ENCODE peak calls at places on chromosomes 1 and 21, in eight cellular contexts. One of them, this sample, is unnamed.

GRCh38 chr1:173856014-173856413 is 11.8 kb downstream of the GAS5 start:
- DNase-seq in HuH-7: no peak
- DNase-seq in LoVo: no peak
- DNase-seq in MCF 10A: no peak
- DNase-seq in HT1080: no peak
- DNase-seq in T-cell: no peak
- DNase-seq in epithelial cell of prostate: no peak
- DNase-seq in fibroblast of lung: no peak
- DNase-seq in this sample: no peak

GRCh38 chr1:36224537-36225297 is 474 bp downstream of the THRAP3 start:
- DNase-seq in HuH-7: peak
- DNase-seq in LoVo: peak
- DNase-seq in MCF 10A: peak
- DNase-seq in HT1080: peak
- DNase-seq in T-cell: no peak
- DNase-seq in epithelial cell of prostate: no peak
- DNase-seq in fibroblast of lung: peak
- DNase-seq in this sample: peak

GRCh38 chr1:91129458-91129857 is 107.6 kb upstream of the ZNF644 start:
- DNase-seq in HuH-7: no peak
- DNase-seq in LoVo: no peak
- DNase-seq in MCF 10A: no peak
- DNase-seq in HT1080: no peak
- DNase-seq in T-cell: no peak
- DNase-seq in epithelial cell of prostate: no peak
- DNase-seq in fibroblast of lung: no peak
- DNase-seq in this sample: no peak

GRCh38 chr1:25033828-25034451 is 103.9 kb upstream of the RUNX3 start:
- DNase-seq in HuH-7: no peak
- DNase-seq in LoVo: no peak
- DNase-seq in MCF 10A: no peak
- DNase-seq in HT1080: no peak
- DNase-seq in T-cell: no peak
- DNase-seq in epithelial cell of prostate: no peak
- DNase-seq in fibroblast of lung: no peak
- DNase-seq in this sample: no peak

GRCh38 chr1:22754106-22754768 is 43.6 kb downstream of the EPHB2 start:
- DNase-seq in HuH-7: no peak
- DNase-seq in LoVo: no peak
- DNase-seq in MCF 10A: no peak
- DNase-seq in HT1080: peak
- DNase-seq in T-cell: no peak
- DNase-seq in epithelial cell of prostate: no peak
- DNase-seq in fibroblast of lung: peak
- DNase-seq in this sample: no peak

GRCh38 chr1:226548281-226549093 is at the start of gene STUM:
- DNase-seq in HuH-7: peak
- DNase-seq in LoVo: peak
- DNase-seq in MCF 10A: no peak
- DNase-seq in HT1080: no peak
- DNase-seq in T-cell: no peak
- DNase-seq in epithelial cell of prostate: no peak
- DNase-seq in fibroblast of lung: peak
- DNase-seq in this sample: no peak

GRCh38 chr1:206507395-206508129 is at the start of gene RASSF5:
- DNase-seq in HuH-7: peak
- DNase-seq in LoVo: peak
- DNase-seq in MCF 10A: peak
- DNase-seq in HT1080: no peak
- DNase-seq in T-cell: peak
- DNase-seq in epithelial cell of prostate: no peak
- DNase-seq in fibroblast of lung: peak
- DNase-seq in this sample: no peak

GRCh38 chr1:113242481-113242880 is 147.8 kb upstream of the MAGI3 start:
- DNase-seq in HuH-7: no peak
- DNase-seq in LoVo: peak
- DNase-seq in MCF 10A: peak
- DNase-seq in HT1080: no peak
- DNase-seq in T-cell: no peak
- DNase-seq in epithelial cell of prostate: no peak
- DNase-seq in fibroblast of lung: no peak
- DNase-seq in this sample: no peak

GRCh38 chr1:197178998-197179397 is 32.5 kb upstream of the ASPM start:
- DNase-seq in HuH-7: no peak
- DNase-seq in LoVo: no peak
- DNase-seq in MCF 10A: peak
- DNase-seq in HT1080: peak
- DNase-seq in T-cell: no peak
- DNase-seq in epithelial cell of prostate: no peak
- DNase-seq in fibroblast of lung: peak
- DNase-seq in this sample: no peak

GRCh38 chr21:36422279-36423098 is 37.3 kb downstream of the CHAF1B start:
- DNase-seq in HuH-7: peak
- DNase-seq in LoVo: peak
- DNase-seq in MCF 10A: peak
- DNase-seq in HT1080: peak
- DNase-seq in T-cell: no peak
- DNase-seq in epithelial cell of prostate: no peak
- DNase-seq in fibroblast of lung: peak
- DNase-seq in this sample: no peak

GRCh38 chr1:101027194-101027772 is 1.7 kb upstream of the DPH5 start:
- DNase-seq in HuH-7: no peak
- DNase-seq in LoVo: no peak
- DNase-seq in MCF 10A: no peak
- DNase-seq in HT1080: no peak
- DNase-seq in T-cell: no peak
- DNase-seq in epithelial cell of prostate: no peak
- DNase-seq in fibroblast of lung: no peak
- DNase-seq in this sample: no peak

GRCh38 chr1:39615086-39615662 is 24.3 kb downstream of the HEYL start:
- DNase-seq in HuH-7: no peak
- DNase-seq in LoVo: no peak
- DNase-seq in MCF 10A: no peak
- DNase-seq in HT1080: no peak
- DNase-seq in T-cell: no peak
- DNase-seq in epithelial cell of prostate: no peak
- DNase-seq in fibroblast of lung: no peak
- DNase-seq in this sample: no peak

GRCh38 chr1:230682882-230683610 is 30.9 kb downstream of the AGT start:
- DNase-seq in HuH-7: no peak
- DNase-seq in LoVo: no peak
- DNase-seq in MCF 10A: peak
- DNase-seq in HT1080: peak
- DNase-seq in T-cell: no peak
- DNase-seq in epithelial cell of prostate: peak
- DNase-seq in fibroblast of lung: peak
- DNase-seq in this sample: no peak

GRCh38 chr1:201655243-201655642 is 116.3 kb downstream of the NAV1 start:
- DNase-seq in HuH-7: no peak
- DNase-seq in LoVo: no peak
- DNase-seq in MCF 10A: no peak
- DNase-seq in HT1080: no peak
- DNase-seq in T-cell: no peak
- DNase-seq in epithelial cell of prostate: no peak
- DNase-seq in fibroblast of lung: peak
- DNase-seq in this sample: no peak

GRCh38 chr1:1137256-1138045 is 21.6 kb upstream of the C1orf159 start:
- DNase-seq in HuH-7: no peak
- DNase-seq in LoVo: no peak
- DNase-seq in MCF 10A: no peak
- DNase-seq in HT1080: no peak
- DNase-seq in T-cell: peak
- DNase-seq in epithelial cell of prostate: no peak
- DNase-seq in fibroblast of lung: no peak
- DNase-seq in this sample: no peak

GRCh38 chr21:44687671-44688070 is 5.7 kb upstream of the KRTAP12-1 start:
- DNase-seq in HuH-7: no peak
- DNase-seq in LoVo: no peak
- DNase-seq in MCF 10A: no peak
- DNase-seq in HT1080: no peak
- DNase-seq in T-cell: no peak
- DNase-seq in epithelial cell of prostate: no peak
- DNase-seq in fibroblast of lung: no peak
- DNase-seq in this sample: no peak

GRCh38 chr1:227894831-227895451 is 52.8 kb downstream of the WNT9A start:
- DNase-seq in HuH-7: no peak
- DNase-seq in LoVo: no peak
- DNase-seq in MCF 10A: no peak
- DNase-seq in HT1080: no peak
- DNase-seq in T-cell: no peak
- DNase-seq in epithelial cell of prostate: no peak
- DNase-seq in fibroblast of lung: no peak
- DNase-seq in this sample: no peak

GRCh38 chr1:156895927-156896326 is 2.4 kb downstream of the PEAR1 start:
- DNase-seq in HuH-7: no peak
- DNase-seq in LoVo: no peak
- DNase-seq in MCF 10A: no peak
- DNase-seq in HT1080: no peak
- DNase-seq in T-cell: no peak
- DNase-seq in epithelial cell of prostate: no peak
- DNase-seq in fibroblast of lung: peak
- DNase-seq in this sample: no peak

GRCh38 chr1:1079408-1080121 is 5.5 kb upstream of the RNF223 start:
- DNase-seq in HuH-7: peak
- DNase-seq in LoVo: peak
- DNase-seq in MCF 10A: peak
- DNase-seq in HT1080: peak
- DNase-seq in T-cell: no peak
- DNase-seq in epithelial cell of prostate: no peak
- DNase-seq in fibroblast of lung: peak
- DNase-seq in this sample: peak

GRCh38 chr21:37372127-37372731 is 5.7 kb downstream of the DYRK1A start:
- DNase-seq in HuH-7: no peak
- DNase-seq in LoVo: no peak
- DNase-seq in MCF 10A: no peak
- DNase-seq in HT1080: no peak
- DNase-seq in T-cell: no peak
- DNase-seq in epithelial cell of prostate: no peak
- DNase-seq in fibroblast of lung: no peak
- DNase-seq in this sample: no peak

GRCh38 chr1:228162286-228163003 is 3.2 kb upstream of the IBA57 start:
- DNase-seq in HuH-7: no peak
- DNase-seq in LoVo: no peak
- DNase-seq in MCF 10A: peak
- DNase-seq in HT1080: no peak
- DNase-seq in T-cell: no peak
- DNase-seq in epithelial cell of prostate: no peak
- DNase-seq in fibroblast of lung: peak
- DNase-seq in this sample: no peak

GRCh38 chr1:213163278-213163711 is 112.3 kb downstream of the RPS6KC1 start:
- DNase-seq in HuH-7: no peak
- DNase-seq in LoVo: no peak
- DNase-seq in MCF 10A: no peak
- DNase-seq in HT1080: no peak
- DNase-seq in T-cell: no peak
- DNase-seq in epithelial cell of prostate: no peak
- DNase-seq in fibroblast of lung: peak
- DNase-seq in this sample: no peak

GRCh38 chr1:220810179-220810653 is 23.5 kb downstream of the MTARC1 start:
- DNase-seq in HuH-7: peak
- DNase-seq in LoVo: peak
- DNase-seq in MCF 10A: peak
- DNase-seq in HT1080: peak
- DNase-seq in T-cell: peak
- DNase-seq in epithelial cell of prostate: no peak
- DNase-seq in fibroblast of lung: peak
- DNase-seq in this sample: peak

GRCh38 chr1:193553562-193553961 is 367.1 kb upstream of the B3GALT2 start:
- DNase-seq in HuH-7: no peak
- DNase-seq in LoVo: peak
- DNase-seq in MCF 10A: no peak
- DNase-seq in HT1080: no peak
- DNase-seq in T-cell: no peak
- DNase-seq in epithelial cell of prostate: no peak
- DNase-seq in fibroblast of lung: no peak
- DNase-seq in this sample: no peak

GRCh38 chr1:197776348-197777082 is 1.2 kb upstream of the DENND1B start:
- DNase-seq in HuH-7: no peak
- DNase-seq in LoVo: no peak
- DNase-seq in MCF 10A: peak
- DNase-seq in HT1080: peak
- DNase-seq in T-cell: no peak
- DNase-seq in epithelial cell of prostate: peak
- DNase-seq in fibroblast of lung: peak
- DNase-seq in this sample: peak